ENCODE peak calls at places on chromosomes 2 and 18, in seven cellular contexts. K is AG08396; U is effector CD4-positive, alpha-beta T cell; T is stimulated activated CD8-positive, alpha-beta memory T cell treated with anti-CD3 and anti-CD28 coated beads, Interleukin-15, amount 100 ng/mL, for 4 hours; F is myocyte; N is NCI-H1092 treated with DMSO at 0.1 percent for 48 hours; C is endothelial cell. B is an unnamed sample.

GRCh38 chr18:9330419-9330818 is 4.2 kb upstream of the TWSG1 start:
- DNase-seq in N (no peak), U (no peak), T (no peak), C (no peak), F (no peak), K (no peak), B (no peak)

GRCh38 chr2:227942021-227942420 is 70.6 kb downstream of the DAW1 start:
- DNase-seq in C (no peak), T (no peak), K (no peak), N (no peak), F (peak; percentile 39), U (no peak), B (no peak)

GRCh38 chr18:75170022-75170789 is 38.7 kb downstream of the PTGR3 start:
- DNase-seq in U (no peak), T (no peak), C (no peak), K (no peak), F (no peak), N (no peak), B (no peak)

GRCh38 chr2:236670235-236670620 is 100.6 kb downstream of the ACKR3 start:
- DNase-seq in T (no peak), C (no peak), N (no peak), U (no peak), F (no peak), K (no peak), B (no peak)

GRCh38 chr2:234437642-234438321 is 59.1 kb downstream of the ARL4C start:
- DNase-seq in K (no peak), C (no peak), N (peak; percentile 82), F (peak; percentile 78), T (no peak), U (no peak), B (peak; percentile 12)

GRCh38 chr2:60047944-60048525 is 505.4 kb downstream of the BCL11A start:
- DNase-seq in U (no peak), N (no peak), K (no peak), F (peak; percentile 47), T (no peak), C (no peak), B (no peak)

GRCh38 chr2:191636235-191636543 is 41.7 kb upstream of the NABP1 start:
- DNase-seq in U (no peak), T (no peak), F (peak; percentile 71), N (no peak), K (peak; percentile 39), C (no peak), B (no peak)

GRCh38 chr2:97673915-97674283 is 4.4 kb downstream of the C2orf92 start:
- DNase-seq in K (no peak), N (no peak), F (no peak), T (no peak), U (no peak), C (no peak), B (no peak)

GRCh38 chr2:36485521-36485920 is 112.4 kb downstream of the FEZ2 start:
- DNase-seq in K (peak; percentile 53), F (peak; percentile 62), T (no peak), N (no peak), C (no peak), U (no peak), B (no peak)